ENCODE peak calls at places on chromosomes 12 and 14, in four cellular contexts. K, R, T and O are unnamed samples.

GRCh38 chr14:96852823-96853422 is 55.7 kb downstream of the VRK1 start:
- DNase-seq in R (peak; percentile 75), K (peak; percentile 13), T (no peak), O (peak; percentile 35)

GRCh38 chr12:114168061-114168460 is 201.9 kb upstream of the RBM19 start:
- DNase-seq in T (no peak), R (peak; percentile 52), K (no peak), O (no peak)

GRCh38 chr12:93080994-93081809 is 152.1 kb upstream of the EEA1 start:
- DNase-seq in R (peak; percentile 74), T (no peak), K (no peak), O (no peak)

GRCh38 chr14:69606258-69606657 is 5.1 kb upstream of the SUSD6 start:
- DNase-seq in R (peak; percentile 36), K (no peak), T (peak; percentile 75), O (peak; percentile 58)

GRCh38 chr12:54306925-54307731 is 6.3 kb upstream of the NFE2 start:
- DNase-seq in K (peak; percentile 93), T (peak; percentile 96), R (peak; percentile 96), O (peak; percentile 97)

GRCh38 chr14:105118646-105119409 is 49.7 kb downstream of the JAG2 start:
- DNase-seq in R (no peak), K (no peak), T (peak; percentile 67), O (peak; percentile 41)

GRCh38 chr14:53152909-53153701 is at the start of gene DDHD1:
- DNase-seq in R (peak; percentile 78), T (peak; percentile 86), K (peak; percentile 88), O (peak; percentile 72)

GRCh38 chr12:50354908-50355307 is 41.5 kb downstream of the FAM186A start:
- DNase-seq in R (peak; percentile 6), T (no peak), K (no peak), O (peak; percentile 11)

GRCh38 chr12:22935090-22935489 is 310.1 kb downstream of the ETNK1 start:
- DNase-seq in T (no peak), K (no peak), R (no peak), O (no peak)

GRCh38 chr12:59973515-59973914 is 377.7 kb downstream of the SLC16A7 start:
- DNase-seq in R (peak; percentile 8), T (no peak), K (no peak), O (no peak)

GRCh38 chr12:59383426-59383822 is 212.4 kb upstream of the SLC16A7 start:
- DNase-seq in K (no peak), T (no peak), R (peak; percentile 74), O (no peak)

GRCh38 chr14:22613091-22613695 is 15.1 kb downstream of the ABHD4 start:
- DNase-seq in T (no peak), R (no peak), K (no peak), O (no peak)

GRCh38 chr12:77943466-77943865 is 112.8 kb downstream of the NAV3 start:
- DNase-seq in T (no peak), K (no peak), R (peak; percentile 86), O (no peak)

GRCh38 chr12:54437697-54438096 is 18.6 kb upstream of the ITGA5 start:
- DNase-seq in K (no peak), T (no peak), R (no peak), O (no peak)

GRCh38 chr12:108734200-108734906 is 3.0 kb upstream of the CORO1C start:
- DNase-seq in K (peak; percentile 35), R (peak; percentile 79), T (no peak), O (peak; percentile 99)

GRCh38 chr14:105904379-105904778 is 378.0 kb downstream of the TMEM121 start:
- DNase-seq in K (peak; percentile 0), R (no peak), T (no peak), O (no peak)

GRCh38 chr14:85263916-85264315 is 266.0 kb upstream of the FLRT2 start:
- DNase-seq in R (no peak), K (no peak), T (no peak), O (no peak)

GRCh38 chr12:79935624-79936040 is 735 bp upstream of the PPP1R12A start:
- DNase-seq in K (no peak), T (no peak), R (no peak), O (no peak)

GRCh38 chr14:51304428-51304827 is 64.4 kb downstream of the TMX1 start:
- DNase-seq in R (peak; percentile 48), K (no peak), T (no peak), O (no peak)

GRCh38 chr12:54053625-54054441 is at the start of gene HOXC4:
- DNase-seq in T (no peak), K (no peak), R (peak; percentile 22), O (no peak)

GRCh38 chr12:93128332-93128707 is 199.2 kb upstream of the EEA1 start:
- DNase-seq in T (peak; percentile 63), R (no peak), K (no peak), O (no peak)

DNA sequence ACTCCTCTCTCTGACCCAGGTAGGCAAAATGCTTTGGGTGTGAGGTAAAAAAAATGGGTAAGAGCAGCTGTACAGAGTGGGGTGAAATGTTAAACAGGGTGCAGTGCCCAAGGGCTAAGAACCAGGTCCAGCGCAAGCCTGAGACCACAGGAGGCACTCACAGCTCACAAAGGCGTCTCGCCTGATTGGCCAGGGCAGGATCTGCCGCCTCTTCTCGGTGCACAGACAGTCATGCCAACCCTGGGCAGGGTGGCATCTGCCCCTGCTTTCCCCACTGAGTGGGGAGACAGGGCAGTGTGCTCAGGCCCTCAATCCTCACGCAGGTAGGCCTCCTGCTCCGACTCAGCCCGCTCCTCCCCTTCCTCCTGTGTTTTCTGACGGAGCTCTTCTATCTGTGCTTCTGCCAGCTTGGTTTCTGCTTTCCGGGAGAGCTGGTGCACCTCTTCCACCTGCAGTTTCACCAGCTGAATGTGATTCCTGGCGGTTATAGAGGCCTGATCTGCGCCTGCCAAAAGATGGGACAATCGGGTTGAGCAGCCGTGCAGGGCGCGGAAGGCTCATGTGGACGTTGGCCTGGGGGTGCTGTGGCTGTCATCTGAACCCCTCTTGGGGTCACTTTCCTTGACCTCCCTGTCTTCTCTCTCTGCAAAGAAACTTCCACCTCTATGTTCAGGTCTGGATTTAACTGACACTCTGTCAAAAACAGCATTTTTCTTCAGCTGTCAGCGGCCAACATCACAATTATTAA is 4.7 kb downstream of the B3GNT4 start:
- DNase-seq in R (no peak), K (no peak), T (no peak), O (no peak)
- H3K36me3 ChIP-seq in R (peaks cover 38% of the 10 kb centered on the region), K (peaks cover 57% of the 10 kb centered on the region), T (peaks cover 66% of the 10 kb centered on the region), O (peaks cover 17% of the 10 kb centered on the region)

DNA sequence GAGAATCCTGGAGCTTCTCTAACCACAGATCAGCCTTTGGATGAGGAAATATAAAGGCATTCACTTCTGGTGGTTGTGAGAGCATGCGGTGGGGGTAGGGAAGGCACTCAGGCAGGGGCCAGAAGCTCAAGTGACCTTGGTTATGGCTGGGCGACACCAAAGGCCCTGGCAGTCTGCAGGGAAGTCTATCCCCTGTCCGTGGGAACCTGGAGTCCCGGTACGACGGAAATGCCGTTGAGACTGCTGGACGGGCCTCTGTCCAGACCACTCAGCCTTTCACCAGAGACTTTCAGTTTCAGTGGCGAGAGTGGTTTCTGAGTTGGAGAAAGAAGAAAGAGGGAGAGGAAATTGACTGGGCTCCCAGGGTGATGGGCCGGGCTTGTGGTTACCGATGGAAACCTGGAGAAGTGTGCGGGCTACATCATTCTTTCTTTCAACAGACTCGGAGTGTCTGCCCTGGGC is 20.9 kb downstream of the ISCA2 start:
- DNase-seq in K (no peak), R (peak; percentile 78), T (peak; percentile 83), O (peak; percentile 9)
- H3K36me3 ChIP-seq in K (no peaks in the 10 kb centered on the region), R (no peaks in the 10 kb centered on the region), T (peaks cover 8% of the 10 kb centered on the region), O (no peaks in the 10 kb centered on the region)

GRCh38 chr14:91406982-91407381 is 10.6 kb downstream of the CCDC88C start:
- DNase-seq in R (no peak), K (no peak), T (no peak), O (no peak)
- H3K36me3 ChIP-seq in R (no peaks in the 10 kb centered on the region), K (peaks cover 23% of the 10 kb centered on the region), T (no peaks in the 10 kb centered on the region), O (no peaks in the 10 kb centered on the region)

DNA sequence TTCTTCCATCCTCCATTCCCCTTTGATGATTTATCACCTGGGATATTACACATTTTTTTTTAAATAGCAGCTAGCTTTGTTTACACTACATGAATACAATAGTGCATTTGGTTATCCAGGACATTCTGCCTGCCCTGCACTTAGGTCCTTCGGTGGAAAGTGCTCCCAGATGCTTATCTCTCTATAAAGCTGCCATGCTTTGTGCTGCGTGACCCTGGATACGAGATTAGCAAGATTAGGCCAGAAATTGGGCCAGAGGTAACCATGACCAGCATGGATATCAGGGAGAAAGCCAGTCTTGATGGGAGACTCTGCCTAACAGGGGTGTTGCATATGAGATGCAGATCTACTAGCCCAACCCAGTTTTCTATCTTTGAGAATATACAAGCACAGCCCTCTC is 12.1 kb upstream of the KRT83 start:
- DNase-seq in T (no peak), K (no peak), R (no peak), O (no peak)
- H3K36me3 ChIP-seq in T (no peaks in the 10 kb centered on the region), K (no peaks in the 10 kb centered on the region), R (no peaks in the 10 kb centered on the region), O (no peaks in the 10 kb centered on the region)

DNA sequence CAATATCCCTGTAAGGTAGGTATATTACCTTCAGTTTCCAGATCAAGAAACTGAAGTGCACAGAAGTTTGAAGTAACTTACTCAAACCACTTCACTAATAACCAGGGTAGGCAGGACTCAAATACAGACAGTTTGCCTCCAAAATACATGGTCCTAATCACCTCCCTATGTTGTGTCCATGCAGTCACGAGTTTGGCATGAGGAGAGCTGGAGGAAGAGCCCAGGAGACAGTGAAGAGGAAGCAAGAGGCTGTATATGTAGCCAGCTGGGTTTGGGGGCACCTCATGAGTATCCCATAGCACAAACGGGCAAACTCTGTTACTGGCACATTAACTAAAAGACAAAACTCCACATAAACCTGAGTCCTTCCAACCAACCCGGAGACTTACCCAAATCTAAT is 79.2 kb downstream of the DUSP16 start:
- DNase-seq in T (no peak), R (no peak), K (no peak), O (no peak)
- H3K36me3 ChIP-seq in T (peaks cover 64% of the 10 kb centered on the region), R (peaks cover 22% of the 10 kb centered on the region), K (peaks cover 34% of the 10 kb centered on the region), O (peaks cover under 1% of the 10 kb centered on the region)

GRCh38 chr12:95130096-95130495 is 56.7 kb upstream of the NR2C1 start:
- DNase-seq in R (peak; percentile 26), K (no peak), T (no peak), O (no peak)
- H3K36me3 ChIP-seq in R (peaks cover 11% of the 10 kb centered on the region), K (peaks cover 7% of the 10 kb centered on the region), T (peaks cover 16% of the 10 kb centered on the region), O (peaks cover 2% of the 10 kb centered on the region)

GRCh38 chr12:49026678-49027480 is 8.3 kb upstream of the PRKAG1 start:
- DNase-seq in T (no peak), K (no peak), R (no peak), O (peak; percentile 82)
- H3K36me3 ChIP-seq in T (peaks cover 98% of the 10 kb centered on the region), K (peaks cover 100% of the 10 kb centered on the region), R (peaks cover 65% of the 10 kb centered on the region), O (peaks cover 26% of the 10 kb centered on the region)

DNA sequence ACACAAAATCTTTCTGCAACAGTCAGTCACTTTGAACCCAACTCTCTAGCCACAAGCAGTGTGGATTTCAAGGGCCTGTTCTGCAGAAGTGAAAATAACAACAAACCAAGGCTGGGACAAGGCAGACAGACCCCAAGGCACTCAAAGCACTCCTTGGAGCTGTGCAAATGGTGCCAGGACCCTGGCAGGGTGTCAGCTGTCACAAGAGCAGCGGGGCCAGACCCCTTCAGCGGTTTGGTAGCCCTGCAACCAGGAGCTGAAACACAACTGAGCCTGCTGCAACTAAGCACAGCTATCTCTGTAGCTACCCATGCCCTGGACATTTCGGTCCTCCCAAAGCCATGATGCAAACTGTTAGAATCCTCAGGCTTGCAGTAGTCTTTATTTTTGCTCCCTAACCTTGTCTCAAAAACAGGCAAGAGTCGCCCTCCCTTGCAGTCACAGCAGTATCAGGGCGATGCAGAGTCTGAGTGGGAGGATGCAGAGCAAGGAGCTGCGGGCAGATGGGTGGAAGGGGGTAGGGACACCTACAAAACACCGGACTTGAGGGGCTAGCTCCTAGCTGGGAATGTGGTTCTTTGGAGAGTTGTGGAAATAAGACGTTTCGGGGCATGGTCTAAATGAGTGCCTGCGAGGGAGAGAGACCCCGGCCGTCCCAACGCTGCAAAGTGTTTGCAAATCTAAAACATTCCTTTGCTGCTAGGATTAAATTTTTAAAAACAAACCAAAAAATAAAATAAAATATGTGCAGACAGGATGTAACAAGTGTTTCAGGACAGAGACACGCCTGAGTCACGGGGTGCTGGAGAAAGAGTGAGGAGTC is 1.1 kb downstream of the NUAK1 start:
- DNase-seq in K (no peak), R (peak; percentile 18), T (no peak), O (no peak)
- H3K36me3 ChIP-seq in K (no peaks in the 10 kb centered on the region), R (no peaks in the 10 kb centered on the region), T (no peaks in the 10 kb centered on the region), O (no peaks in the 10 kb centered on the region)

GRCh38 chr14:102026934-102027333 is 59.9 kb downstream of the HSP90AA1 start:
- DNase-seq in R (no peak), K (no peak), T (no peak), O (no peak)
- H3K36me3 ChIP-seq in R (peaks cover 86% of the 10 kb centered on the region), K (peaks cover 81% of the 10 kb centered on the region), T (peaks cover 100% of the 10 kb centered on the region), O (peaks cover 36% of the 10 kb centered on the region)